ENCODE peak calls at places on chromosomes 1 and 21, in six cellular contexts. O is PC-3; K is CD8-positive, alpha-beta T cell; V is type B pancreatic cell; M is fibroblast of mammary gland; J is B cell. D is an unnamed sample.

GRCh38 chr1:53543771-53544695 is 84.8 kb downstream of the DMRTB1 start:
- DNase-seq in O (no peak), K (no peak), V (no peak), M (no peak), J (no peak), D (no peak)

GRCh38 chr1:230863449-230863848 is 4.9 kb downstream of the C1orf198 start:
- DNase-seq in O (peak; percentile 69), K (no peak), V (no peak), M (no peak), J (no peak), D (no peak)

GRCh38 chr1:40281852-40282251 is 23.8 kb downstream of the ZMPSTE24 start:
- DNase-seq in O (no peak), K (no peak), V (no peak), M (no peak), J (no peak), D (no peak)

GRCh38 chr1:70072239-70072751 is 133.1 kb downstream of the LRRC40 start:
- DNase-seq in O (no peak), K (no peak), V (no peak), M (peak; percentile 72), J (no peak), D (no peak)

GRCh38 chr1:204725821-204726448 is 40.4 kb upstream of the LRRN2 start:
- DNase-seq in O (peak; percentile 89), K (no peak), V (no peak), M (no peak), J (no peak), D (peak; percentile 64)

GRCh38 chr1:47991698-47992097 is 5.5 kb downstream of the TRABD2B start:
- DNase-seq in O (no peak), K (no peak), V (no peak), M (peak; percentile 17), J (no peak), D (no peak)

GRCh38 chr1:236129315-236129714 is 13.0 kb upstream of the GPR137B start:
- DNase-seq in O (no peak), K (no peak), V (no peak), M (no peak), J (no peak), D (no peak)

GRCh38 chr1:43844114-43844513 is 89.5 kb upstream of the ARTN start:
- DNase-seq in O (peak; percentile 28), K (no peak), V (no peak), M (peak; percentile 33), J (no peak), D (no peak)

GRCh38 chr21:37829447-37829846 is 86.8 kb downstream of the KCNJ6 start:
- DNase-seq in O (peak; percentile 57), K (no peak), V (no peak), M (peak; percentile 21), J (no peak), D (no peak)

GRCh38 chr1:156668801-156669637 is 8.2 kb downstream of the NES start:
- DNase-seq in O (no peak), K (no peak), V (no peak), M (no peak), J (no peak), D (no peak)

GRCh38 chr1:202286622-202287097 is 55.1 kb downstream of the UBE2T start:
- DNase-seq in O (peak; percentile 68), K (no peak), V (no peak), M (peak; percentile 63), J (no peak), D (no peak)
- TF ChIP-seq CTCF in O (peak; percentile 23), K (no peak), V (no peak), M (no peak), J (no peak), D (peak; percentile 23)

DNA sequence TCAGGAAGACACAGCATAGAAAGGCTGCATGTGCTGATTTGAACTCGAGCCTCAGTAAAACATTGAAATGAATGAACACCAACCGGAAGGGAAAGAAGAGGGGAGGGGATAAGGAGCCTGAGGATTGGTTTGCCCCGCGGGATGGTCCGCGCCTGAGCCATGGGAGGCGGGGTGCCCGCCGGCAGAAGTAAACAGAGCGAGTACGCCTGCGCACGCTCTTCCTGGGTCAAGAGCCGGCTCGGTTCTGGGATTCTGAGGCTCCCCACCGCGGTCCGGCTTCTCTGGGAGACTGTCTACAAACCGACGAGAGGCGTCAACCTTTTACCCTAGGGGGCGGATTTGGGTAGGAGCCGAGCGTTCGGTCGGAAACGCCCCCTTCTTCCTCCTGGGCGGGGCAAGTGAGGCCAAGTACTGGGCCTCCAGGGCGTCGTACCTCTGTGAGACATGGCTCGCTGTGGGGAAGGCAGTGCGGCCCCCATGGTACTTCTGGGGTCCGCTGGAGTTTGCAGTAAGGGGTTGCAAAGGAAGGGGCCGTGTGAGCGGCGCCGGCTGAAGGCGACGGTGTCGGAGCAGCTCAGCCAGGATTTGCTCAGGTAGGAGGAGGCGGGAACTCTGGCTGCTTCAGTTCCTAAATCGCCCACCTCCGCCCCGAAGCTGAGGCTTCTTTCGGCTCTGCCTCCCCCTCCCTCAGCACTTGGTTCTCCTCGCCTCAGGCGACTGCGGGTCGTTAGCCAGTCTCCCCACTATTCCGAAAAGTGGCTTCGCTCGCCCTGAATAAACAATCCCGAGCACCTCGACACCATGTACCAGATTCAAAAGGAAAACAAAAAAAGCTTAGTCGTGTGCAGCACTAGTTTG is at the start of gene BTBD8:
- DNase-seq in O (peak; percentile 75), K (peak; percentile 88), V (peak; percentile 79), M (peak; percentile 73), J (peak; percentile 84), D (peak; percentile 85)
- TF ChIP-seq CTCF in O (no peak), K (no peak), V (peak; percentile 17), M (no peak), J (no peak), D (no peak)

DNA sequence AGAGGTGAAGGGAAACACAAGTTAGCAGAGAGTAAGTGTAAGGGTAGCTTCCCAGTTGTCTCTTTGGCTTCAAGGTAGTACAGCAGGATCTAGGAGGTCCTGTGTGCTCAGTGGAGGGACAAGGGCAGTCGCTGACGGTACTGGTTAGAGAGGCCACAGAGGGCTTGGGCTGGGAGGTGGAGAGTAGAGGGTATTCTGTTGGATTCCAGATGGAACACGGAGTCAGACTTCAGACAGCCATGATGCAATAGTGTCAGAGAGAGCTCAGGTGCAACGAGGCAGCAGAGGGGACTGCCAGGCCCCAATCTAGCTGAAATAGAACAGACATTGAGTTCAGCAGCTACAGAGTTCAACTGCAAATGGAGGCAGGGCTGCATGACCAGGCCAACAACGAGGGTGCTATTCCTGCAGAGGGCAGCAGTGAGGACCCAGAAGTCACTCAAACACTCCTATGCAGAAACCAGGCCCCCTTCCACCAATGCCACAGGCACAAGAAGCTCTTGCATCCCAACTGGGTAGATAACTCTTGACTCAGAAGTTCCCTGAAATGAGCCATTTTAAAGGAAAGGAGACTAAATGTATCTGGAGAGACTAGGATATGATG is 325.0 kb upstream of the ESRRG start:
- DNase-seq in O (peak; percentile 37), K (no peak), V (no peak), M (no peak), J (no peak), D (no peak)
- TF ChIP-seq CTCF in O (peak; percentile 68), K (no peak), V (peak; percentile 38), M (peak; percentile 3), J (no peak), D (no peak)

GRCh38 chr1:209797978-209798639 is 7.8 kb downstream of the IRF6 start:
- DNase-seq in O (peak; percentile 25), K (no peak), V (no peak), M (no peak), J (no peak), D (no peak)
- TF ChIP-seq CTCF in O (peak; percentile 65), K (no peak), V (no peak), M (peak; percentile 2), J (no peak), D (no peak)

DNA sequence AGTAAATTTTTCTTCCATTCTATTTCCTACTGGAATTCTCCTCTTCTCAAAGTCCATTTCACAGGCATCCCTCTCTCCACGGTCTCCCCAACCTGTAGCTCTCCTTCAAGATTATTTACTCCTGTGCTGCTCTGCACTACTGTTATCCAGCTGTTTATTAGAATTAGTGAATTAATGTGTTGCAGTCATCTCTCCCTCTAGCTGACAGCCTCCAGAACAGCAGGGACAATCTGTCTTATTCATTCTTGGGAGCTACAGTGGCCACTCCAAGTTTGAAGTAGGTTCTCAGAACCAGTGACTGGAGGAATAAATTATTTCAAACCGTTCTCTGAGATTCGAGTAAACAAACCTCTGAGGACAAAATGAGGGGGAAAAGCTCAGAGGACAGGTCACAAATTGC is 331.0 kb downstream of the RRAGC start:
- DNase-seq in O (no peak), K (no peak), V (no peak), M (no peak), J (no peak), D (no peak)
- TF ChIP-seq CTCF in O (no peak), K (no peak), V (no peak), M (no peak), J (no peak), D (no peak)

DNA sequence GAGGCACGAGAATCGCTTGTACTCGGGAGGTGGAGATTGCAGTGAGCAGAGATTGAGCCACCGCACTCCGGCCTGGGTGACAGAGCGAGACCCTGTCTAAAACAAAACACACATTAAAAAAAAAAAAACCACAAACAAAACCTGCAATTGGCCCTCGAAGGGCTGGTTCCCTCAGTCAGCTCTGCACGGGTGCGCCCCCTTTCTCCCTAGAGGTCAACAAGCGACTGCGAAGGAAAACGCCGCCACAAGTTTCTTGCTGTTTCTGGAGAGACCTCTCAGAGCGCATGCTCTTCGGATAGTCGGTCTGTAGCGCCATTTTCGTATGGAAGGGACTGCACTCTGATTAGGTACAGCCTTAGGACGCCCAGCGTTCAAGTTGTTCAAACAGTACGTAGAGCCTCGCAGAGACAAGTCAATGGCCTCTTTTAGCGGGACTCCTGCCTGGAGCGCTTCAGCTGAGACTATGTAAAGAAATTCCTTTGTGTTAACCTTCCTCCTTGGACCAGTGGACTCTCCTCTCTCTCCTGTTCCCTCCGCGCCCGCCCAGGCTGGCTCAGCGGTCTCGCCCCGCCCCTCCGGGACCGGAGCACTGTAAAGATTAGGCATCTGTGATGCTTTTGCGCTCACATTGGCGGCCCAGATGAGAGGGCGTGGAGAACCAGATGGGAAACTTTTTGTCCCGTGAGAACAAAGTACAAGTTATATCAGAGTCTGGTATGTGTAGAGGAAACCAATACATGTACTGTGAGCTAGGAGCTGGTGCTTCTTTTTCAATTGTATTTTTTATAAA is 1.0 kb upstream of the CDC14A start:
- DNase-seq in O (peak; percentile 90), K (peak; percentile 91), V (peak; percentile 92), M (peak; percentile 89), J (peak; percentile 89), D (peak; percentile 91)
- TF ChIP-seq CTCF in O (peak; percentile 55), K (no peak), V (peak; percentile 58), M (peak; percentile 19), J (no peak), D (peak; percentile 25)

GRCh38 chr1:84206416-84206815 is 62.3 kb downstream of the PRKACB start:
- DNase-seq in O (no peak), K (no peak), V (no peak), M (no peak), J (no peak), D (no peak)

GRCh38 chr1:84214115-84214956 is 70.3 kb downstream of the PRKACB start:
- DNase-seq in O (no peak), K (no peak), V (no peak), M (no peak), J (no peak), D (no peak)

GRCh38 chr1:84208935-84209334 is 64.9 kb downstream of the PRKACB start:
- DNase-seq in O (peak; percentile 22), K (no peak), V (no peak), M (no peak), J (no peak), D (no peak)
- TF ChIP-seq CTCF in O (no peak), K (no peak), V (no peak), M (no peak), J (no peak), D (no peak)

GRCh38 chr1:35915693-35916092 is 15.2 kb upstream of the AGO3 start:
- DNase-seq in O (no peak), K (no peak), V (no peak), M (no peak), J (no peak), D (no peak)
- TF ChIP-seq CTCF in O (no peak), K (no peak), V (no peak), M (no peak), J (no peak), D (no peak)